ENCODE peak calls at places on chromosomes 3 and 15, in five cellular contexts. One of them, this sample, is unnamed.
A peak's percentile ranks its signal among the peaks of the same experiment; 100 is the strongest.

GRCh38 chr3:175374705-175375104 is 515.6 kb downstream of the NAALADL2 start:
- DNase-seq in BJ: no peak
- DNase-seq in fibroblast of lung: no peak
- DNase-seq in choroid plexus epithelial cell: no peak
- DNase-seq in H9: no peak
- DNase-seq in this sample: no peak

GRCh38 chr3:139353920-139354556 is 10.2 kb downstream of the MRPS22 start:
- DNase-seq in BJ: no peak
- DNase-seq in fibroblast of lung: peak; percentile 69
- DNase-seq in choroid plexus epithelial cell: peak; percentile 85
- DNase-seq in H9: no peak
- DNase-seq in this sample: peak; percentile 79

GRCh38 chr3:56970401-56971002 is 90.0 kb upstream of the SPATA12 start:
- DNase-seq in BJ: no peak
- DNase-seq in fibroblast of lung: no peak
- DNase-seq in choroid plexus epithelial cell: no peak
- DNase-seq in H9: peak; percentile 18
- DNase-seq in this sample: no peak

GRCh38 chr3:158152186-158152585 is 42.3 kb downstream of the RSRC1 start:
- DNase-seq in BJ: no peak
- DNase-seq in fibroblast of lung: peak; percentile 36
- DNase-seq in choroid plexus epithelial cell: peak; percentile 55
- DNase-seq in H9: no peak
- DNase-seq in this sample: peak; percentile 35

GRCh38 chr3:50334339-50335075 is 6.1 kb downstream of the RASSF1 start:
- DNase-seq in BJ: no peak
- DNase-seq in fibroblast of lung: no peak
- DNase-seq in choroid plexus epithelial cell: no peak
- DNase-seq in H9: no peak
- DNase-seq in this sample: no peak

GRCh38 chr3:19937459-19938362 is 3.7 kb upstream of the EFHB start:
- DNase-seq in BJ: no peak
- DNase-seq in fibroblast of lung: no peak
- DNase-seq in choroid plexus epithelial cell: peak; percentile 65
- DNase-seq in H9: no peak
- DNase-seq in this sample: peak; percentile 3

GRCh38 chr3:194871143-194871863 is 185.6 kb downstream of the FAM43A start:
- DNase-seq in BJ: peak; percentile 76
- DNase-seq in fibroblast of lung: peak; percentile 82
- DNase-seq in choroid plexus epithelial cell: peak; percentile 94
- DNase-seq in H9: peak; percentile 46
- DNase-seq in this sample: peak; percentile 88

GRCh38 chr15:70698412-70698811 is 64.9 kb downstream of the UACA start:
- DNase-seq in BJ: no peak
- DNase-seq in fibroblast of lung: no peak
- DNase-seq in choroid plexus epithelial cell: no peak
- DNase-seq in H9: no peak
- DNase-seq in this sample: no peak

GRCh38 chr15:83206971-83207621 is 527 bp downstream of the HDGFL3 start:
- DNase-seq in BJ: no peak
- DNase-seq in fibroblast of lung: peak; percentile 32
- DNase-seq in choroid plexus epithelial cell: peak; percentile 27
- DNase-seq in H9: peak; percentile 41
- DNase-seq in this sample: no peak

GRCh38 chr15:83207622-83208356 is at the start of gene HDGFL3:
- DNase-seq in BJ: no peak
- DNase-seq in fibroblast of lung: peak; percentile 65
- DNase-seq in choroid plexus epithelial cell: peak; percentile 66
- DNase-seq in H9: peak; percentile 77
- DNase-seq in this sample: peak; percentile 25

GRCh38 chr15:83208357-83208661 is 686 bp upstream of the HDGFL3 start:
- DNase-seq in BJ: no peak
- DNase-seq in fibroblast of lung: peak; percentile 29
- DNase-seq in choroid plexus epithelial cell: peak; percentile 24
- DNase-seq in H9: no peak
- DNase-seq in this sample: no peak

GRCh38 chr15:83209333-83209732 is 1.7 kb upstream of the HDGFL3 start:
- DNase-seq in BJ: no peak
- DNase-seq in fibroblast of lung: no peak
- DNase-seq in choroid plexus epithelial cell: no peak
- DNase-seq in H9: peak; percentile 54
- DNase-seq in this sample: no peak

DNA sequence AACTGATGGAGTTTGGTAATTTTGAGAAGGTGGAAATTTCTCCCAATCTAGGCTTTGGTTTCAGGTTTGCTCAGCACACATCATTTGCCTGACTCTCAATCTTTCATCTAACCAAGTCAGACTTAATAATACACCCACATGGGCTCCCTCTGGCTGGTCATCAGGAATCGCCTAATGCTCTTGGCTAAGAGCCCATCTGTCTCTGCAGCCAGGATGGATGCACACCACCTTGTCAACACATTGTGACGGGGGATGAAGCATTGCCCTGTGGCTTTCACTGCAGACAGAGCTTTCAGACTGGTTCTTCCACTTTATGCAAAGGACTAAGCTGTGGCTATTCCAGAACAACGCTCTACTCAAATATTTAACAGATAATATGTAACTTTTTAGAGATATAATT is 3.0 kb upstream of the HDGFL3 start:
- DNase-seq in BJ: no peak
- DNase-seq in fibroblast of lung: no peak
- DNase-seq in choroid plexus epithelial cell: peak; percentile 45
- DNase-seq in H9: no peak
- DNase-seq in this sample: no peak
- TF ChIP-seq CTCF in BJ: no peak
- TF ChIP-seq CTCF in fibroblast of lung: no peak
- TF ChIP-seq CTCF in choroid plexus epithelial cell: no peak
- TF ChIP-seq CTCF in H9: no peak
- TF ChIP-seq CTCF in this sample: no peak

DNA sequence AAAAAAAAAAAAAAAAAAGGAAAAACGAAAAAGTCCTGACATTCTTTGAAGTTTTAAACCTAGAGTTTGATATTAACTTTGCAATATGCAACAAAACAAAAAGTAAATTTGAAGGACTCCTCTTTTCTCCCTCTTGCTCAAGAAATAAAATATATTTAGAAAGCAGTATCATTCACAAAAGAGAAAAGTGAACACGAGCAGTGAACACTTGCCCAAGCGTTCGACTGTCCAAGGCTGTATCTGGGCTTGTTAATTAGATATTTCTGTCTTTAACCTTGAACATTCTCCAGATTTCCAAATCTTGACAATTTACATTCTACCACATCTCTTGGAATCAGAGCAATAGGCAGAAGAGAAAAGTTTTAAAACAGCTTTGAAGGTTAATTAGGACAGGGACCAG is 357.7 kb downstream of the TIGIT start:
- DNase-seq in BJ: no peak
- DNase-seq in fibroblast of lung: no peak
- DNase-seq in choroid plexus epithelial cell: no peak
- DNase-seq in H9: no peak
- DNase-seq in this sample: no peak
- TF ChIP-seq CTCF in BJ: no peak
- TF ChIP-seq CTCF in fibroblast of lung: no peak
- TF ChIP-seq CTCF in choroid plexus epithelial cell: no peak
- TF ChIP-seq CTCF in H9: no peak
- TF ChIP-seq CTCF in this sample: no peak

GRCh38 chr3:135055449-135055848 is 260.4 kb downstream of the EPHB1 start:
- DNase-seq in BJ: no peak
- DNase-seq in fibroblast of lung: no peak
- DNase-seq in choroid plexus epithelial cell: no peak
- DNase-seq in H9: no peak
- DNase-seq in this sample: no peak

GRCh38 chr3:135059580-135059979 is 264.5 kb downstream of the EPHB1 start:
- DNase-seq in BJ: no peak
- DNase-seq in fibroblast of lung: no peak
- DNase-seq in choroid plexus epithelial cell: no peak
- DNase-seq in H9: no peak
- DNase-seq in this sample: no peak

GRCh38 chr3:135057996-135058395 is 262.9 kb downstream of the EPHB1 start:
- DNase-seq in BJ: no peak
- DNase-seq in fibroblast of lung: no peak
- DNase-seq in choroid plexus epithelial cell: no peak
- DNase-seq in H9: no peak
- DNase-seq in this sample: no peak

GRCh38 chr3:135056733-135057310 is 261.8 kb downstream of the EPHB1 start:
- DNase-seq in BJ: no peak
- DNase-seq in fibroblast of lung: no peak
- DNase-seq in choroid plexus epithelial cell: no peak
- DNase-seq in H9: no peak
- DNase-seq in this sample: no peak

GRCh38 chr3:135056084-135056730 is 261.1 kb downstream of the EPHB1 start:
- DNase-seq in BJ: no peak
- DNase-seq in fibroblast of lung: no peak
- DNase-seq in choroid plexus epithelial cell: no peak
- DNase-seq in H9: no peak
- DNase-seq in this sample: no peak
- TF ChIP-seq CTCF in BJ: no peak
- TF ChIP-seq CTCF in fibroblast of lung: no peak
- TF ChIP-seq CTCF in choroid plexus epithelial cell: no peak
- TF ChIP-seq CTCF in H9: no peak
- TF ChIP-seq CTCF in this sample: no peak

DNA sequence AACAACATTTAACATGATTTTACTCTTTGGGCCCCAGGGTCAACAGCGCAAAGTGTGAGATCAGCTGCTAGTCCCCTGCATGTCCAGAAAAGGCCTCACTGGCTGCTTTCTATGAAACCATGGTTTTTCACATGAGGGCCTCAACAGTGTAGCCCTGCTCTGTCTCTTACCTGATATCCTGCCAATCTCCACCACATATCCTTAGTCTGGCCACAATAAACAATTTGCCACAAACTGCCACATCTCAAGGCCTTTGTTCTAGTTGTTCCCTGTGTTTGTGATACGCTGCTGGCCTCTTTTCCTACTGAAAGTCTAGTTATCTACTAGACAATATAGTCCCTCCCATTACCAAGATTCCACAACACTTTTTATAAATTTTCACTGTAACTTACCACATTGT is 17.7 kb downstream of the VPS39 start:
- DNase-seq in BJ: no peak
- DNase-seq in fibroblast of lung: no peak
- DNase-seq in choroid plexus epithelial cell: no peak
- DNase-seq in H9: no peak
- DNase-seq in this sample: no peak
- TF ChIP-seq CTCF in BJ: no peak
- TF ChIP-seq CTCF in fibroblast of lung: no peak
- TF ChIP-seq CTCF in choroid plexus epithelial cell: no peak
- TF ChIP-seq CTCF in H9: no peak
- TF ChIP-seq CTCF in this sample: no peak

DNA sequence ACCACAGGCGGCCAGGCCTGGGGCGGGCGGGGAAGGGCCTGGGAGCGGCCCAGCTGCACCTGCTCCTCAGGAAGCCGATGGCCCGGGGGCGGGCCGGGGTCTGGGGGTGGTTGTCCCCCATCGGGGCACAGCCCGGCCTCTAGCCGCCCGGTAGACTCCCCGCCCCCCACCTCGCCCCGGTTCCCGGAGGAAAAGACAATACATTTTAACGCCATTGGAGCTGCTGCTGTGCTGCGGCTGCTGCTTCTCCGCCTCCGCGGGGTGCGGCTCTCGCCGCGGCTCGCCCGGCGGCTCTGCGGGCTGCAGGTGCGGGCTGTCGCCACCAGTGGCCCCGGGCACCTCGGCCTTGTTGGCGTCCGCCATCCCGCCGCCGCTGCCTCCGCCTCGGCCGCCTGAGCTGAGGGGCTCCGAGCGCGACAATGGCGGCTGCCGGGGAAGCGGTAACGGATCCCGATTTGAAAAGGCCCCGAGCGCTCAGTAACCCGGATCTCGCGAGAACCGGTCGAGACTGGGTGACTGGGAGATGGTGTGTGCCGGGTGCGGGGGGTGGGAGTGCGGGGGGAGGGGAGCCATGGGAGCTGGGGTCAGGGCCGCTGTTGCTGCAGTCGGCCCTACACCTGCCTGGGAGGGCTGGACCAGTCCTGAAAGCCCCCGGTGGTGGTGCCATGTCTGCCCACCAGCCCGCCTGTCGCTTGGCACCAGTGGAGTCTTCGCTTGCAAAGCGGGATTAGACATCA is at the start of gene MYEF2:
- DNase-seq in BJ: no peak
- DNase-seq in fibroblast of lung: peak; percentile 65
- DNase-seq in choroid plexus epithelial cell: peak; percentile 73
- DNase-seq in H9: peak; percentile 94
- DNase-seq in this sample: peak; percentile 51
- TF ChIP-seq CTCF in BJ: no peak
- TF ChIP-seq CTCF in fibroblast of lung: no peak
- TF ChIP-seq CTCF in choroid plexus epithelial cell: no peak
- TF ChIP-seq CTCF in H9: peak; percentile 18
- TF ChIP-seq CTCF in this sample: peak; percentile 25

DNA sequence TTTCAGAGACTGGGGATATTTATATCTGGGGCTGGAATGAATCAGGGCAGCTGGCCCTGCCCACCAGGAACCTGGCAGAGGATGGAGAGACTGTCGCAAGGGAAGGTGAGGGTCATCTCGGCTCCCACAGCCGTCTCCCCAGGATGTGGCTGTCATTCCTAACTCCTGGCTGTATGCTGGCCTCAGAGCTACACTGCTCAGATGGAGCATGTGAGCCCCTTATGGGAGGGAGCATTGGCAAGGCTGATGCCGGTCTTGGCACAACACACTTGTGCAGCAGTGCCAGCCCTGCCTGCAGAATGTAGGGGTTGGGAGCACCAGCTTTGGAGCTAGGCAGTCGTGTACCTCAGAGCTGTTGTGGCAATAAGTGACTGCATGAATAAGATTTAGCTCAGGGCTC is 5.2 kb downstream of the RCCD1 start:
- DNase-seq in BJ: no peak
- DNase-seq in fibroblast of lung: peak; percentile 21
- DNase-seq in choroid plexus epithelial cell: no peak
- DNase-seq in H9: no peak
- DNase-seq in this sample: peak; percentile 27
- TF ChIP-seq CTCF in BJ: no peak
- TF ChIP-seq CTCF in fibroblast of lung: no peak
- TF ChIP-seq CTCF in choroid plexus epithelial cell: no peak
- TF ChIP-seq CTCF in H9: no peak
- TF ChIP-seq CTCF in this sample: no peak

This sample was measured in HFFc6.